ENCODE peak calls at places on chromosomes 12 and 14, in five cellular contexts. One of them, this sample, is unnamed. For H3K27me3, the result is how much of the 10 kb centered on the place peaks cover.

GRCh38 chr12:12592930-12593329 is 18.7 kb upstream of the CREBL2 start:
- DNase-seq in PC-3: peak
- DNase-seq in aorta: no peak
- DNase-seq in CD4-positive, alpha-beta T cell: no peak
- DNase-seq in endodermal cell: no peak
- DNase-seq in this sample: no peak

GRCh38 chr14:77882098-77882497 is 82.2 kb downstream of the ADCK1 start:
- DNase-seq in aorta: no peak
- DNase-seq in endodermal cell: no peak
- DNase-seq in PC-3: peak
- DNase-seq in CD4-positive, alpha-beta T cell: no peak
- DNase-seq in this sample: peak

GRCh38 chr14:102210421-102211042 is 70.8 kb downstream of the WDR20 start:
- DNase-seq in CD4-positive, alpha-beta T cell: no peak
- DNase-seq in PC-3: no peak
- DNase-seq in endodermal cell: peak
- DNase-seq in aorta: peak
- DNase-seq in this sample: no peak

GRCh38 chr12:19192709-19193108 is 63.2 kb downstream of the PLEKHA5 start:
- DNase-seq in aorta: no peak
- DNase-seq in endodermal cell: no peak
- DNase-seq in CD4-positive, alpha-beta T cell: no peak
- DNase-seq in PC-3: no peak
- DNase-seq in this sample: no peak

GRCh38 chr12:119322324-119322723 is 12.2 kb upstream of the CCDC60 start:
- DNase-seq in CD4-positive, alpha-beta T cell: no peak
- DNase-seq in aorta: no peak
- DNase-seq in endodermal cell: no peak
- DNase-seq in PC-3: no peak
- DNase-seq in this sample: no peak

GRCh38 chr14:74892745-74893144 is 11.0 kb downstream of the DLST start:
- DNase-seq in endodermal cell: no peak
- DNase-seq in PC-3: no peak
- DNase-seq in CD4-positive, alpha-beta T cell: no peak
- DNase-seq in aorta: no peak
- DNase-seq in this sample: no peak

GRCh38 chr12:120529641-120530314 is 820 bp upstream of the COQ5 start:
- DNase-seq in CD4-positive, alpha-beta T cell: no peak
- DNase-seq in PC-3: peak
- DNase-seq in endodermal cell: peak
- DNase-seq in aorta: no peak
- DNase-seq in this sample: peak

GRCh38 chr12:111434680-111435338 is 29.1 kb downstream of the SH2B3 start:
- DNase-seq in aorta: no peak
- DNase-seq in PC-3: no peak
- DNase-seq in CD4-positive, alpha-beta T cell: peak
- DNase-seq in endodermal cell: peak
- DNase-seq in this sample: no peak

GRCh38 chr12:45469902-45470301 is 254.0 kb downstream of the ANO6 start:
- DNase-seq in PC-3: no peak
- DNase-seq in endodermal cell: no peak
- DNase-seq in aorta: no peak
- DNase-seq in CD4-positive, alpha-beta T cell: peak
- DNase-seq in this sample: no peak

GRCh38 chr14:71437870-71438269 is 494.4 kb upstream of the RGS6 start:
- DNase-seq in CD4-positive, alpha-beta T cell: no peak
- DNase-seq in endodermal cell: no peak
- DNase-seq in PC-3: peak
- DNase-seq in aorta: no peak
- DNase-seq in this sample: no peak
- H3K27ac ChIP-seq in CD4-positive, alpha-beta T cell: no peak
- H3K27ac ChIP-seq in endodermal cell: no peak
- H3K27ac ChIP-seq in PC-3: no peak
- H3K27ac ChIP-seq in aorta: no peak
- H3K27ac ChIP-seq in this sample: no peak

GRCh38 chr12:125191361-125192087 is 126.3 kb downstream of the AACS start:
- DNase-seq in CD4-positive, alpha-beta T cell: no peak
- DNase-seq in PC-3: no peak
- DNase-seq in endodermal cell: no peak
- DNase-seq in aorta: no peak
- DNase-seq in this sample: no peak

GRCh38 chr12:125194999-125195398 is 129.8 kb downstream of the AACS start:
- DNase-seq in PC-3: peak
- DNase-seq in aorta: no peak
- DNase-seq in CD4-positive, alpha-beta T cell: no peak
- DNase-seq in endodermal cell: peak
- DNase-seq in this sample: no peak

GRCh38 chr12:125193798-125194562 is 128.7 kb downstream of the AACS start:
- DNase-seq in endodermal cell: peak
- DNase-seq in PC-3: peak
- DNase-seq in aorta: no peak
- DNase-seq in CD4-positive, alpha-beta T cell: no peak
- DNase-seq in this sample: no peak

GRCh38 chr12:125192690-125193221 is 127.5 kb downstream of the AACS start:
- DNase-seq in aorta: no peak
- DNase-seq in endodermal cell: no peak
- DNase-seq in PC-3: no peak
- DNase-seq in CD4-positive, alpha-beta T cell: no peak
- DNase-seq in this sample: no peak

DNA sequence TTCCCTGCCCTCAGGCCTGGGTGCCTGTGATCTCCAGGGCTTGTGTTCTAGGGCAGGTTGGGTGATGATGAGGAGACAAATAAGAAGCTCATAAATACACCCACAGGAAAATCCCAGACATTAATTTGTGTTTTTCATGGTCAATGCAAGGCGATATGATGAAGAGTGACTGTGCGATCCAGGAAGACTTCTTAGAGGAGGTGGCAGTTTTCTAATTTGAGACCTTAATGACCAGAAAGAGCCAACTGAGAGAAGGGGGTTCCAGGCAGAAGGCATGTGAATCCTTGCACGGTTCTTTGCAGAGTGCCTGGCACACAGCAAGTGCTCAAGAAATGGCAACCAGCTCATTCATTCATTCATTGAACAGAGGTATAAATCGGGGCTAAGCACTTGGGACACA is 128.1 kb downstream of the AACS start:
- DNase-seq in aorta: no peak
- DNase-seq in CD4-positive, alpha-beta T cell: no peak
- DNase-seq in endodermal cell: no peak
- DNase-seq in PC-3: no peak
- DNase-seq in this sample: no peak
- H3K27me3 ChIP-seq in aorta: under half
- H3K27me3 ChIP-seq in CD4-positive, alpha-beta T cell: under half
- H3K27me3 ChIP-seq in endodermal cell: half or more
- H3K27me3 ChIP-seq in PC-3: half or more
- H3K27me3 ChIP-seq in this sample: under half

DNA sequence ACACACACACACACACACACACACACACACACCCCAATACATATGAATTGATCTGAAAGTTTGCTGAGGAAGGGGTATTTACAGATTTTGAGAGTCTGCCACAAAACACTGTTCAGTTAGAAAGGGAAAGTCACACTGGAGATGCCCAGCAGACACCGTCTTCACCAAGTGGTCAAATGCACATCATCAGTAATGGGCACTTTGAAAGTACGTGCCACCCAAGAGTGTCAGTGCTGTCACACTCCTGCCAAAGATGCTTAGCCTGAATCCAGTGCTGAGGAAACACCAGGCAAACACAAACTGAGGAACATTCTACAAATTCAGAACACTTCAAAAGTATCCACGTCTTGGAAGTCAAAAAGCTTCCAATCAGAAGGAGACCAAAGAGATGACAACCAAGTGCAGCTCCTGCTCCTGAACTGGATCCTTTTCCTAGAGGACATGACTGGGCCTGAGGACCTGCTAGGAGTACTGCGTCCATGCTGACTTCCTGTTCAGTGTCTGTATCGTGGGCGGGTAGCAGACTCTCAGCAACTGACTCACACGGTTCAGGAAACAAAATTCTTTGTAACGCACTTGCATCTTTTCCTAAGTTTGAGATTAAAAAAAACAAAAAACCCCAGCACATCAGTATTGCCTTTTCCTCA is 18.6 kb downstream of the PSMC1 start:
- DNase-seq in CD4-positive, alpha-beta T cell: no peak
- DNase-seq in aorta: no peak
- DNase-seq in PC-3: no peak
- DNase-seq in endodermal cell: no peak
- DNase-seq in this sample: no peak
- H3K27ac ChIP-seq in CD4-positive, alpha-beta T cell: no peak
- H3K27ac ChIP-seq in aorta: peak
- H3K27ac ChIP-seq in PC-3: no peak
- H3K27ac ChIP-seq in endodermal cell: no peak
- H3K27ac ChIP-seq in this sample: no peak

GRCh38 chr12:3544296-3544965 is 53.4 kb downstream of the PRMT8 start:
- DNase-seq in aorta: no peak
- DNase-seq in PC-3: no peak
- DNase-seq in CD4-positive, alpha-beta T cell: no peak
- DNase-seq in endodermal cell: no peak
- DNase-seq in this sample: no peak
- H3K27me3 ChIP-seq in aorta: under half
- H3K27me3 ChIP-seq in PC-3: under half
- H3K27me3 ChIP-seq in CD4-positive, alpha-beta T cell: under half
- H3K27me3 ChIP-seq in endodermal cell: under half
- H3K27me3 ChIP-seq in this sample: under half

DNA sequence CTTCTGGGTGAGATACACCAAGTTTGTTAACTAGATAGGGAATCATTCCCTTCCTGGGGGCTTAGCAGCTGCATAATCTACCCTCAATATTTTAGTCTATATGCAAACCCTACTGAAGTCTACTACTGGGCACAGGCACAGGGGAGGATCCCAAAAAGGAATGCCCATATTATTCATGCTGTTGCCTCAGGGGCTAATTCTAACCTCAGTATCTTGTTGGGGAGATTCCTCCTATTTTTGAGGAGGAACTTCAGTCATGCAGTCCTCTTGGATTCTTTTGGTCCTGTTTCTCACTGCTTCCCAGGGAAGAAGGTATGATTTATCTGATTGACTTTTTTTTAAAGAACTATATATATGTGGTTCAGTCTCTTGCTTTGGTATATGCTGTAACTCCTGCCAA is 58.9 kb upstream of the ANKS1B start:
- DNase-seq in endodermal cell: no peak
- DNase-seq in aorta: no peak
- DNase-seq in PC-3: peak
- DNase-seq in CD4-positive, alpha-beta T cell: no peak
- DNase-seq in this sample: no peak
- H3K27ac ChIP-seq in endodermal cell: no peak
- H3K27ac ChIP-seq in aorta: no peak
- H3K27ac ChIP-seq in PC-3: no peak
- H3K27ac ChIP-seq in CD4-positive, alpha-beta T cell: no peak
- H3K27ac ChIP-seq in this sample: no peak

DNA sequence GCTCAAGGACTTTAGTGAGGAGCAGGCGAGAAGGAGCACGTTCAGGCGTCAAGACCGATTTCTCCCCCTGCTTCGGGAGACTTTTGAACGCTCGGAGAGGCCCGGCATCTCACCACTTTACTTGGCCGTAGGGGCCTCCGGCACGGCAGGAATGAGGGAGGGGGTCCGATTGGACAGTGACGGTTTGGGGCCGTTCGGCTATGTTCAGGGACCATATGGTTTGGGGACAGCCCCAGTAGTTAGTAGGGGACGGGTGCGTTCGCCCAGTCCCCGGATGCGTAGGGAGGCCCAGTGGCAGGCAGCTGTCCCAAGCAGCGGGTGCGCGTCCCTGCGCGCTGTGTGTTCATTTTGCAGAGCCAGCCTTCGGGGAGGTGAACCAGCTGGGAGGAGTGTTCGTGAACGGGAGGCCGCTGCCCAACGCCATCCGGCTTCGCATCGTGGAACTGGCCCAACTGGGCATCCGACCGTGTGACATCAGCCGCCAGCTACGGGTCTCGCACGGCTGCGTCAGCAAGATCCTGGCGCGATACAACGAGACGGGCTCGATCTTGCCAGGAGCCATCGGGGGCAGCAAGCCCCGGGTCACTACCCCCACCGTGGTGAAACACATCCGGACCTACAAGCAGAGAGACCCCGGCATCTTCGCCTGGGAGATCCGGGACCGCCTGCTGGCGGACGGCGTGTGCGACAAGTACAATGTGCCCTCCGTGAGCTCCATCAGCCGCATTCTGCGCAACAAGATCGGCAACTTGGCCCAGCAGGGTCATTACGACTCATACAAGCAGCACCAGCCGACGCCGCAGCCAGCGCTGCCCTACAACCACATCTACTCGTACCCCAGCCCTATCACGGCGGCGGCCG is 1.1 kb downstream of the PAX9 start:
- DNase-seq in endodermal cell: peak
- DNase-seq in CD4-positive, alpha-beta T cell: no peak
- DNase-seq in aorta: peak
- DNase-seq in PC-3: peak
- DNase-seq in this sample: no peak
- H3K27me3 ChIP-seq in endodermal cell: half or more
- H3K27me3 ChIP-seq in CD4-positive, alpha-beta T cell: half or more
- H3K27me3 ChIP-seq in aorta: under half
- H3K27me3 ChIP-seq in PC-3: under half
- H3K27me3 ChIP-seq in this sample: under half

This sample was measured in SJCRH30.